ENCODE peak calls at places on chromosomes 5 and 9, in seven cellular contexts. Q is epithelial cell of esophagus, P is heart right ventricle, N is colonic mucosa, U is cardiac fibroblast, H is IMR-90, Y is AG04450. D is an unnamed sample.

GRCh38 chr5:15819617-15820016 is 319.6 kb downstream of the FBXL7 start:
- DNase-seq in Q (no peak), P (no peak), N (no peak), U (no peak), H (no peak), Y (no peak), D (no peak)

GRCh38 chr9:14027114-14027812 is 286.7 kb downstream of the NFIB start:
- DNase-seq in Q (peak; percentile 18), P (peak; percentile 44), N (peak; percentile 22), U (peak; percentile 25), H (no peak), Y (no peak), D (no peak)

GRCh38 chr5:95884021-95884333 is 61.5 kb upstream of the GLRX start:
- DNase-seq in Q (peak; percentile 86), P (no peak), N (no peak), U (peak; percentile 80), H (peak; percentile 68), Y (no peak), D (no peak)

GRCh38 chr5:108818613-108819272 is 71.0 kb downstream of the FER start:
- DNase-seq in Q (peak; percentile 74), P (no peak), N (no peak), U (peak; percentile 72), H (peak; percentile 82), Y (peak; percentile 16), D (peak; percentile 10)

GRCh38 chr9:120932086-120932818 is 5.7 kb upstream of the TRAF1 start:
- DNase-seq in Q (no peak), P (no peak), N (no peak), U (no peak), H (no peak), Y (no peak), D (no peak)

GRCh38 chr9:119788876-119789275 is 419.6 kb upstream of the BRINP1 start:
- DNase-seq in Q (no peak), P (no peak), N (no peak), U (no peak), H (no peak), Y (no peak), D (no peak)

GRCh38 chr5:87151547-87151946 is 116.1 kb upstream of the RASA1 start:
- DNase-seq in Q (peak; percentile 69), P (no peak), N (no peak), U (peak; percentile 93), H (peak; percentile 97), Y (peak; percentile 83), D (peak; percentile 44)

GRCh38 chr5:173456751-173457171 is 128.5 kb upstream of the STC2 start:
- DNase-seq in Q (no peak), P (no peak), N (no peak), U (peak; percentile 70), H (peak; percentile 81), Y (no peak), D (no peak)

GRCh38 chr9:112404367-112404979 is 24.6 kb downstream of the HSDL2 start:
- DNase-seq in Q (no peak), P (no peak), N (no peak), U (peak; percentile 7), H (peak; percentile 16), Y (no peak), D (no peak)

GRCh38 chr9:21688108-21689102 is 114.0 kb upstream of the MTAP start:
- DNase-seq in Q (peak; percentile 87), P (no peak), N (no peak), U (peak; percentile 95), H (peak; percentile 81), Y (no peak), D (peak; percentile 70)

GRCh38 chr5:137144656-137145055 is 354.5 kb downstream of the SPOCK1 start:
- DNase-seq in Q (no peak), P (no peak), N (no peak), U (no peak), H (no peak), Y (no peak), D (no peak)

GRCh38 chr5:126143622-126144021 is 279.6 kb upstream of the GRAMD2B start:
- DNase-seq in Q (no peak), P (no peak), N (no peak), U (no peak), H (no peak), Y (no peak), D (no peak)

GRCh38 chr5:167294861-167295685 is 996.4 kb upstream of the WWC1 start:
- DNase-seq in Q (peak; percentile 88), P (no peak), N (peak; percentile 55), U (peak; percentile 79), H (peak; percentile 91), Y (peak; percentile 68), D (peak; percentile 78)

GRCh38 chr9:133396952-133397351 is 20.8 kb downstream of the STKLD1 start:
- DNase-seq in Q (peak; percentile 25), P (no peak), N (no peak), U (peak; percentile 15), H (no peak), Y (no peak), D (no peak)

GRCh38 chr5:65624025-65624569 is at the start of gene TRIM23:
- DNase-seq in Q (peak; percentile 95), P (peak; percentile 88), N (peak; percentile 93), U (peak; percentile 95), H (peak; percentile 91), Y (peak; percentile 83), D (peak; percentile 76)

GRCh38 chr9:117224676-117225075 is 190.2 kb downstream of the ASTN2 start:
- DNase-seq in Q (no peak), P (no peak), N (no peak), U (no peak), H (no peak), Y (no peak), D (no peak)

GRCh38 chr9:113368960-113369582 is 7.7 kb downstream of the HDHD3 start:
- DNase-seq in Q (no peak), P (no peak), N (no peak), U (no peak), H (no peak), Y (no peak), D (no peak)

GRCh38 chr5:35963381-35963843 is 25.0 kb upstream of the CAPSL start:
- DNase-seq in Q (peak; percentile 24), P (no peak), N (peak; percentile 21), U (peak; percentile 41), H (peak; percentile 20), Y (no peak), D (no peak)

GRCh38 chr5:169856571-169856970 is 123.7 kb downstream of the INSYN2B start:
- DNase-seq in Q (peak; percentile 88), P (no peak), N (no peak), U (peak; percentile 89), H (peak; percentile 95), Y (peak; percentile 63), D (peak; percentile 83)

GRCh38 chr9:35489313-35490154 is at the start of gene RUSC2:
- DNase-seq in Q (peak; percentile 80), P (peak; percentile 85), N (peak; percentile 74), U (peak; percentile 92), H (peak; percentile 90), Y (peak; percentile 84), D (peak; percentile 73)

GRCh38 chr9:130980526-130980925 is 28.4 kb upstream of the LAMC3 start:
- DNase-seq in Q (no peak), P (no peak), N (no peak), U (no peak), H (no peak), Y (no peak), D (no peak)

GRCh38 chr9:74760031-74760700 is 127.6 kb downstream of the TRPM6 start:
- DNase-seq in Q (peak; percentile 97), P (no peak), N (no peak), U (peak; percentile 96), H (peak; percentile 97), Y (peak; percentile 73), D (peak; percentile 81)

GRCh38 chr9:117178596-117179111 is 236.2 kb downstream of the ASTN2 start:
- DNase-seq in Q (no peak), P (no peak), N (no peak), U (no peak), H (peak; percentile 59), Y (no peak), D (no peak)

GRCh38 chr5:115843444-115844130 is 1.9 kb downstream of the AP3S1 start:
- DNase-seq in Q (no peak), P (no peak), N (no peak), U (no peak), H (no peak), Y (no peak), D (no peak)
- H3K4me3 ChIP-seq in Q (peak overlapping the region; percentile 82), P (peak overlapping the region; percentile 90), N (no peak overlapping the region), U (no peak overlapping the region), H (no peak overlapping the region), Y (peak overlapping the region; percentile 91), D (peak overlapping the region; percentile 83)

DNA sequence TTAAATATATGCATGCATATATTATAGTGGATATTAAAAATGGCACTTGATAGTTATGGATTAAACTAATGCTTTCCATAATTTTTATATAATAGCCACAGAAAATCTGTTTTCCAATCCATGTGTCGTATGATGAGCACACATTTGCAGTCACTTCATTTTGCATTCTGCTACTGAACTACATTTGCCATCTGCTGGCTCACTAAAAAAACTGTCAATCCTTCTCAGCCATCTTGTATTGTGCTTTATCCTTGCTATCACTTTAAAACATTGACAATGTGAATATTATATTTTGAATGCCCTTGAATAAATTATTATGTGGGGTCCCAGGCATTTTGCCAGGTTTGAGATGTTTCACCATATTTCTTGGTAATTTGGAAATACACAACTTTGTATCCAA is 586.6 kb downstream of the DNAH5 start:
- DNase-seq in Q (no peak), P (no peak), N (no peak), U (no peak), H (no peak), Y (no peak), D (no peak)
- TF ChIP-seq CTCF in Q (no peak), P (no peak), N (no peak), U (no peak), H (no peak), Y (no peak), D (no peak)

GRCh38 chr9:79663299-79663698 is 91.5 kb downstream of the TLE4 start:
- DNase-seq in Q (no peak), P (no peak), N (no peak), U (peak; percentile 18), H (no peak), Y (no peak), D (no peak)

GRCh38 chr9:79663878-79664277 is 92.1 kb downstream of the TLE4 start:
- DNase-seq in Q (no peak), P (no peak), N (no peak), U (no peak), H (no peak), Y (no peak), D (no peak)

GRCh38 chr9:79661926-79662552 is 90.3 kb downstream of the TLE4 start:
- DNase-seq in Q (no peak), P (no peak), N (no peak), U (no peak), H (no peak), Y (no peak), D (no peak)

GRCh38 chr9:79661279-79661678 is 89.5 kb downstream of the TLE4 start:
- DNase-seq in Q (no peak), P (no peak), N (no peak), U (no peak), H (no peak), Y (no peak), D (no peak)

DNA sequence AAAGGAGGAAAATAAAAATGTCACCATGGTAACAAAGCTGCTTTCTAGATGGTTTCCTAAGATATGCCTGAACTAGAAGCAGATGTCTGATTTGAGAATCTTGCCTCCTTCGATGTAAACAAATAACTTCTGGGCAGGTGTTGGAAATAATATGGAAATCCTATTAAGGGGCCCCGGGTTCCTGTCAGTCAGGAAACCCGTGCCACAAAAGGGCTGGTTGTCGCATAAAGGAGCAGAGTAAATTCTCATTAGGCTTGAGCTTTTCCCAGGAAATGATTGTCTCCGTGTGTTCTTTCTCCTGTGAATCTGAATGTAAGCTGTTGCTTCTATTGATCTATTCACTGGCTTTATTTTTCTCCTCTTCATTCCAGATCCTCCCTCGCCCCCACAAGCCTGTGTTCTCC is 90.8 kb downstream of the TLE4 start:
- DNase-seq in Q (no peak), P (no peak), N (no peak), U (no peak), H (no peak), Y (no peak), D (no peak)
- H3K4me3 ChIP-seq in Q (no peak overlapping the region), P (no peak overlapping the region), N (no peak overlapping the region), U (no peak overlapping the region), H (no peak overlapping the region), Y (no peak overlapping the region), D (no peak overlapping the region)

GRCh38 chr5:1011226-1011631 is 2.6 kb downstream of the NKD2 start:
- DNase-seq in Q (peak; percentile 6), P (peak; percentile 16), N (peak; percentile 53), U (no peak), H (no peak), Y (no peak), D (no peak)
- TF ChIP-seq CTCF in Q (peak; percentile 45), P (peak; percentile 33), N (peak; percentile 43), U (peak; percentile 29), H (no peak), Y (no peak), D (peak; percentile 27)